ENCODE peak calls at places on chromosome 9, in seven cellular contexts. L is adrenal gland, B is GM20000, Y is astrocyte of the spinal cord, P is left lung, U is pancreas, C is foreskin keratinocyte. S is an unnamed sample.

GRCh38 chr9:76905984-76906861 is at the start of gene PRUNE2:
- DNase-seq in L (peak), B (peak), Y (peak), P (peak), U (peak), C (peak), S (no peak)

GRCh38 chr9:20618361-20618799 is 3.9 kb downstream of the MLLT3 start:
- DNase-seq in L (peak), B (no peak), Y (no peak), P (no peak), U (peak), C (peak), S (no peak)

GRCh38 chr9:137083418-137084004 is 3.3 kb upstream of the MAN1B1 start:
- DNase-seq in L (peak), B (peak), Y (peak), P (peak), U (peak), C (peak), S (no peak)

GRCh38 chr9:89548210-89548609 is 50.3 kb upstream of the SEMA4D start:
- DNase-seq in L (peak), B (no peak), Y (no peak), P (no peak), U (no peak), C (peak), S (no peak)

GRCh38 chr9:32413424-32413823 is 29.0 kb downstream of the ACO1 start:
- DNase-seq in L (no peak), B (no peak), Y (peak), P (no peak), U (no peak), C (no peak), S (no peak)

GRCh38 chr9:137243626-137244485 is 2.8 kb downstream of the TUBB4B start:
- DNase-seq in L (no peak), B (no peak), Y (no peak), P (no peak), U (peak), C (no peak), S (no peak)

GRCh38 chr9:86960938-86961337 is 13.6 kb upstream of the GAS1 start:
- DNase-seq in L (no peak), B (no peak), Y (no peak), P (no peak), U (no peak), C (no peak), S (no peak)

GRCh38 chr9:128862401-128862851 is 19.3 kb downstream of the KYAT1 start:
- DNase-seq in L (no peak), B (no peak), Y (no peak), P (no peak), U (peak), C (no peak), S (no peak)

GRCh38 chr9:108838017-108838416 is 17.8 kb downstream of the ACTL7B start:
- DNase-seq in L (no peak), B (no peak), Y (no peak), P (no peak), U (no peak), C (peak), S (no peak)

GRCh38 chr9:76369583-76369982 is 24.6 kb downstream of the RFK start:
- DNase-seq in L (peak), B (peak), Y (peak), P (no peak), U (peak), C (peak), S (no peak)

GRCh38 chr9:14372437-14373318 is 58.7 kb upstream of the NFIB start:
- DNase-seq in L (peak), B (no peak), Y (peak), P (no peak), U (no peak), C (peak), S (no peak)

GRCh38 chr9:108168451-108168850 is 678.9 kb upstream of the KLF4 start:
- DNase-seq in L (no peak), B (no peak), Y (peak), P (no peak), U (no peak), C (no peak), S (no peak)

GRCh38 chr9:124769451-124770358 is 1.4 kb downstream of the NR6A1 start:
- DNase-seq in L (no peak), B (no peak), Y (no peak), P (peak), U (peak), C (peak), S (no peak)

GRCh38 chr9:131714161-131714646 is 25.7 kb downstream of the RAPGEF1 start:
- DNase-seq in L (peak), B (no peak), Y (peak), P (no peak), U (no peak), C (peak), S (no peak)

GRCh38 chr9:35984021-35984420 is 26.1 kb upstream of the OR2S2 start:
- DNase-seq in L (no peak), B (no peak), Y (no peak), P (no peak), U (no peak), C (no peak), S (no peak)

GRCh38 chr9:4020038-4020746 is 279.7 kb downstream of the GLIS3 start:
- DNase-seq in L (no peak), B (no peak), Y (peak), P (no peak), U (no peak), C (peak), S (no peak)

GRCh38 chr9:281753-282645 is 67.3 kb downstream of the DOCK8 start:
- DNase-seq in L (no peak), B (peak), Y (no peak), P (no peak), U (no peak), C (no peak), S (no peak)

GRCh38 chr9:77806697-77807096 is 158.6 kb upstream of the GNA14 start:
- DNase-seq in L (no peak), B (no peak), Y (no peak), P (no peak), U (no peak), C (no peak), S (no peak)

GRCh38 chr9:83537331-83538171 is 650 bp downstream of the FRMD3 start:
- DNase-seq in L (peak), B (no peak), Y (peak), P (peak), U (no peak), C (peak), S (no peak)

GRCh38 chr9:34190996-34191892 is 12.4 kb downstream of the UBAP1 start:
- DNase-seq in L (no peak), B (no peak), Y (peak), P (no peak), U (no peak), C (no peak), S (no peak)
- TF ChIP-seq CTCF in L (peak), B (no peak), Y (peak), P (no peak), U (no peak), C (peak), S (no peak)

GRCh38 chr9:79116064-79116463 is 455.7 kb upstream of the TLE4 start:
- DNase-seq in L (no peak), B (no peak), Y (no peak), P (no peak), U (no peak), C (no peak), S (no peak)
- TF ChIP-seq CTCF in L (no peak), B (no peak), Y (peak), P (no peak), U (no peak), C (peak), S (no peak)

DNA sequence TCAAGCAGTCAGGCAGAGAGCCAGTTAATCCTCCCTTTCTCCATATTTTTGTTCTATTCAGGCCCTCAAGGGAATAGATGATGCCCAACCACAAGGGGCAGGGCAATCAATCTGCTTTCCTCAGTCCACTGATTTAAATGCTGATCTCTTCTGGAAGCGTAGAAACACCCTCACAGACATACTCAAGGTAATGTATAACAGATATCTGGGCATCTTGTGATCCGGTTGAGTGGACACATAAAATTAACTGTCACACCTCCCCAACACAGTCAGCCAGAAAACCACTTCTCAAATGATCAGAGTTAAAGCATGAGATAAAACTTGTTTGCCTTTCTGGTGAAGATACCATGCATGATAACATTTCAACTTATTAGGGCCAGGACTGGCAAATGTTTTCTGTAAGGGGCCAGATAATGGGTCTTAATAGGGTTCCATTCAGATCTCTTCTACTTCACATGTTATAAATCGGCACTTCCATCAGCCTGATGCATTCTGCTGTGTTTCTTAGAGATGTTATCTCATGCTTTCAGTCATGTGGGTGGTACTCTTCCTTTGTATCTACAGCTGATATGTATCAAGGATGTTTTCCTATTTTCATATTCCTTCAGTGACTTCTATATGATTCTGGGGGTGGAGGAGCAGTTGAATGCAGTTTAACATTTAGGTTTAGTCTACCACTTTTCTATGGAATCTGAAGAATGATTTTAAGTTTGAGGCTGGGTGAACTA is 58.9 kb upstream of the CNTLN start:
- DNase-seq in L (no peak), B (no peak), Y (no peak), P (no peak), U (no peak), C (no peak), S (no peak)
- TF ChIP-seq CTCF in L (no peak), B (no peak), Y (no peak), P (no peak), U (no peak), C (no peak), S (no peak)

GRCh38 chr9:90600029-90600428 is 42.6 kb downstream of the DIRAS2 start:
- DNase-seq in L (no peak), B (no peak), Y (no peak), P (no peak), U (no peak), C (peak), S (no peak)
- TF ChIP-seq CTCF in L (no peak), B (no peak), Y (no peak), P (no peak), U (no peak), C (peak), S (no peak)

DNA sequence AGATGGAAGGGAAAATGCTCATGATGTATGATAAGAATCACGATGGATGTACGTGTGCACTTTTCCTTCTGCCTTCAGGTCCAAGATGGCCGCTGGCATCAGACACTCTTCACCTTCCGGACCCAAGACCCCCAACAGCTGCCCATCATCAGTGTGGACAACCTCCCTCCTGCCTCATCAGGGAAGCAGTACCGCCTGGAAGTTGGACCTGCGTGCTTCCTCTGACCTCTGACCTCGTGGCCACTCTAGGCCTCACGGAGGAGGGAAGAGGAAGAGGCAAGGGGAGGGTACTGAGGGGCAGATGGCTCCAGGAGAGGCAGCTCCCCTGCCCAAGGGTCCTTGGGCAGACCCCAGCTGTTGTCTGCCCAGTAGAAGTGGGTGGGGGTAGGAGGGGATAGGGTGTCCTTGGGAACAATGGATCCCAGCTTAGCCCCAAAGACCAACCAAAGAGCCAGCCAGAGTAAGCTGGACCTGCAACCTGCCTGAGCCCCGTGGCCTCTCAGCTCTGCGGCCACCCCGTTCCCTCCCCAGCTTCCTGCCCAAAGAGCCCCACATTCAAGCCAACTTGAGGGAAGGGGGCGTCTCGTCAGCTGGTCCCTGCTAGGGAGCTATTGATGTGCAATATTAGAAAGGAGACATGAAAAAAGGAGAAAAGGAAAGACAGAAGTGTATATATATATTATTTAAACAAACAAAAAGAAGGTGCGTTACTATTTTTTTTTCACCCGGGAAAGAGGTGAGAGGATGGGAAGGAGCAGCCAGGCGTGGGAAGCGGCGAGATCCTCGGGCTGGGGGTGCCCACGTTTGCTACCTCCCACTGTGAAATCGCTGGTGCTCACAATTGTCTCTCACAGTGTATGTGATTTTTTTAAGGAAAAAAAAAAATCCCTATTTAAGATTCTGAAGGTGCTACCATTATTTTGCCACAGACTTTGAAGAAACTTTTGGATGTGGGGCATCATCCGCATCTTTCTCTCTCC is 12.1 kb upstream of the ORM1 start:
- DNase-seq in L (no peak), B (no peak), Y (no peak), P (no peak), U (no peak), C (no peak), S (peak)
- TF ChIP-seq CTCF in L (no peak), B (no peak), Y (no peak), P (no peak), U (no peak), C (no peak), S (no peak)